ENCODE peak calls at places on chromosomes 4 and X, in nine cellular contexts. X, I, W, S, J, B, D, K and T are unnamed samples.

GRCh38 chrX:13533726-13534125 is 35.7 kb upstream of the EGFL6 start:
- DNase-seq in X (no peak), I (no peak), W (peak; percentile 26), S (no peak), J (peak; percentile 70), B (peak; percentile 24), D (peak; percentile 8), K (no peak), T (no peak)

GRCh38 chrX:153767674-153768055 is 3.6 kb downstream of the PLXNB3 start:
- DNase-seq in X (no peak), I (peak; percentile 27), W (no peak), S (no peak), J (no peak), B (no peak), D (no peak), K (no peak), T (peak; percentile 27)

GRCh38 chr4:2318885-2319284 is 57.0 kb upstream of the MXD4 start:
- DNase-seq in X (no peak), I (no peak), W (no peak), S (no peak), J (no peak), B (no peak), D (no peak), K (no peak), T (no peak)

GRCh38 chrX:110277609-110278008 is 40.3 kb downstream of the AMMECR1 start:
- DNase-seq in X (no peak), I (no peak), W (no peak), S (no peak), J (no peak), B (no peak), D (no peak), K (no peak), T (no peak)

GRCh38 chr4:127601029-127601428 is 31.7 kb upstream of the INTU start:
- DNase-seq in X (no peak), I (no peak), W (peak; percentile 5), S (no peak), J (no peak), B (peak; percentile 43), D (peak; percentile 2), K (no peak), T (no peak)

GRCh38 chrX:123871309-123871708 is 11.5 kb downstream of the XIAP start:
- DNase-seq in X (no peak), I (no peak), W (no peak), S (no peak), J (no peak), B (no peak), D (no peak), K (no peak), T (no peak)

GRCh38 chrX:40148439-40149285 is 50.9 kb upstream of the BCOR start:
- DNase-seq in X (no peak), I (peak; percentile 59), W (no peak), S (peak; percentile 45), J (no peak), B (no peak), D (no peak), K (no peak), T (peak; percentile 56)

GRCh38 chr4:158535130-158535614 is 13.5 kb downstream of the RXFP1 start:
- DNase-seq in X (no peak), I (no peak), W (peak; percentile 87), S (no peak), J (peak; percentile 70), B (peak; percentile 80), D (peak; percentile 84), K (peak; percentile 4), T (no peak)

GRCh38 chr4:174358823-174359222 is 75.1 kb downstream of the CEP44 start:
- DNase-seq in X (no peak), I (no peak), W (peak; percentile 81), S (no peak), J (peak; percentile 88), B (peak; percentile 67), D (peak; percentile 77), K (peak; percentile 4), T (no peak)

GRCh38 chr4:160224049-160224448 is 1121.2 kb downstream of the RAPGEF2 start:
- DNase-seq in X (no peak), I (no peak), W (no peak), S (no peak), J (no peak), B (no peak), D (no peak), K (no peak), T (no peak)

GRCh38 chr4:142474398-142475087 is 371.6 kb downstream of the INPP4B start:
- DNase-seq in X (no peak), I (no peak), W (peak; percentile 26), S (no peak), J (peak; percentile 95), B (peak; percentile 9), D (peak; percentile 22), K (peak; percentile 53), T (no peak)

DNA sequence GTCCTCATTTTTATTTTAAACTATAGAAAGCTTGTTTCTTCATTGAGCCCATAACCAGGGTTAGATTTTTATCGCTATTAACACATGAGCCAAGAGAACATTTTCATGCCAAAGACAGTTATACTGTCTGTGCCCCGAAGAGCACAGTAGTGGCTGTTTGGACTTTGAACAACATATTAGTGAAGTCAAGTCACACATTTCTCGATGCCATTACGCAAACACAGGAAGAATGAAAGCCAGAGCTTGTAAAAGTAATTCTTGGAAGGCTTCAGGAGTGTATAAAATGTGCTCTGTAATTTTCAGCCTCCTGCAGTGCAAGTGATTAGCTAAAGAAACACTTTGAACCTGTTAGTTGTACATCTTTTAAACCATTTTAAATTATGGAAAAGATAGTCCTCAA is 590.6 kb upstream of the PITX2 start:
- DNase-seq in X (peak; percentile 1), I (no peak), W (no peak), S (no peak), J (no peak), B (no peak), D (no peak), K (no peak), T (no peak)
- H4K20me1 ChIP-seq in X (no peaks in the 10 kb centered on the region), I (no peaks in the 10 kb centered on the region), W (no peaks in the 10 kb centered on the region), S (no peaks in the 10 kb centered on the region), J (no peaks in the 10 kb centered on the region), B (no peaks in the 10 kb centered on the region), D (no peaks in the 10 kb centered on the region), K (no peaks in the 10 kb centered on the region), T (no peaks in the 10 kb centered on the region)

GRCh38 chr4:13627606-13628301 is at the start of gene BOD1L1:
- DNase-seq in X (peak; percentile 90), I (peak; percentile 92), W (peak; percentile 91), S (peak; percentile 94), J (peak; percentile 90), B (peak; percentile 89), D (peak; percentile 85), K (peak; percentile 85), T (peak; percentile 91)

GRCh38 chr4:13626492-13627184 is 887 bp downstream of the BOD1L1 start:
- DNase-seq in X (no peak), I (no peak), W (peak; percentile 3), S (no peak), J (peak; percentile 25), B (no peak), D (no peak), K (no peak), T (no peak)

GRCh38 chr4:13627185-13627605 is 330 bp downstream of the BOD1L1 start:
- DNase-seq in X (no peak), I (no peak), W (peak; percentile 19), S (peak; percentile 42), J (no peak), B (no peak), D (no peak), K (no peak), T (peak; percentile 31)
- H4K20me1 ChIP-seq in X (peaks cover 4% of the 10 kb centered on the region), I (peaks cover 28% of the 10 kb centered on the region), W (no peaks in the 10 kb centered on the region), S (peaks cover 9% of the 10 kb centered on the region), J (no peaks in the 10 kb centered on the region), B (no peaks in the 10 kb centered on the region), D (peaks cover 24% of the 10 kb centered on the region), K (no peaks in the 10 kb centered on the region), T (no peaks in the 10 kb centered on the region)

DNA sequence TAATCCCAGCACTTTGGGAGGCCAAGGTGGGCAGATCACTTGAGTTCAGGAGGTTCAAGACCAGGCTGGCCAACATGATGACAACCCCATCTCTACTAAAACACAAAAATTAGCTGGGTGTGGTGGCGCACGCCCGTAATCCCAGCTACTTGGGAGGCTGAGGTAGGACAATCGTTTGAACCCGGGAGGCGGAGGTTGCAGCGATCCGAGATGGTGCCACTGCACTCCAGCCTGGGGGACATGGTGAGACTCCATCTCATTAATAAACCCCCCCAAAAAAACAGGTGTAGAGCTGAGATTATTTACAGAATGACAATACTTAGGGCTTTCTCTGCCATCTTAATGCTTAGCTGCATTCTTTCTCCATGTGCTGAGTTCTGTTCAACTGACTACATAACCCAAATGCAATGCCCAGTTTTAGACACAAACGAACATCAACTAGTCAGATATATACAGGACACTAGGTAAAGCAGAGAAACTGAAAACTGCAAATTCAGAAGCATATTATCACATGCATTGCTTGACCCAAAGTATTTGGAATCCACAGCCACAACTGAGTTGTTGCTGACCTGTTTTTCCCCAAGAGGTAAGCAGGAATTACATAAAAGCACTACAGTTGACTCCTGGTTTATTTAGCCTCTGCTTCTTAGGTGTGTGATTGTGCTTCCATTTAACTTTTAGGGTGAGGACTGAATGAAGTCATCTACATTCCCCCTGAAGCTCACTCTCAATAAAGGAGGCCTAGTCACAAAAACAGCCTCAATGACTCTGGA is 12.1 kb downstream of the RBMX start:
- DNase-seq in X (no peak), I (no peak), W (no peak), S (no peak), J (no peak), B (no peak), D (no peak), K (no peak), T (no peak)
- H4K20me1 ChIP-seq in X (peaks cover 6% of the 10 kb centered on the region), I (peaks cover 69% of the 10 kb centered on the region), W (no peaks in the 10 kb centered on the region), S (peaks cover 12% of the 10 kb centered on the region), J (no peaks in the 10 kb centered on the region), B (peaks cover 18% of the 10 kb centered on the region), D (peaks cover 46% of the 10 kb centered on the region), K (peaks cover 34% of the 10 kb centered on the region), T (no peaks in the 10 kb centered on the region)

GRCh38 chr4:6279582-6280289 is 10.1 kb downstream of the WFS1 start:
- DNase-seq in X (no peak), I (no peak), W (no peak), S (no peak), J (no peak), B (no peak), D (no peak), K (no peak), T (no peak)

GRCh38 chr4:6277935-6278800 is 8.5 kb downstream of the WFS1 start:
- DNase-seq in X (no peak), I (no peak), W (peak; percentile 3), S (no peak), J (no peak), B (peak; percentile 6), D (no peak), K (no peak), T (no peak)

GRCh38 chr4:6277139-6277802 is 7.6 kb downstream of the WFS1 start:
- DNase-seq in X (peak; percentile 47), I (no peak), W (no peak), S (no peak), J (no peak), B (no peak), D (no peak), K (no peak), T (no peak)

GRCh38 chr4:6280365-6280996 is 10.8 kb downstream of the WFS1 start:
- DNase-seq in X (no peak), I (no peak), W (no peak), S (no peak), J (peak; percentile 43), B (no peak), D (no peak), K (no peak), T (no peak)

DNA sequence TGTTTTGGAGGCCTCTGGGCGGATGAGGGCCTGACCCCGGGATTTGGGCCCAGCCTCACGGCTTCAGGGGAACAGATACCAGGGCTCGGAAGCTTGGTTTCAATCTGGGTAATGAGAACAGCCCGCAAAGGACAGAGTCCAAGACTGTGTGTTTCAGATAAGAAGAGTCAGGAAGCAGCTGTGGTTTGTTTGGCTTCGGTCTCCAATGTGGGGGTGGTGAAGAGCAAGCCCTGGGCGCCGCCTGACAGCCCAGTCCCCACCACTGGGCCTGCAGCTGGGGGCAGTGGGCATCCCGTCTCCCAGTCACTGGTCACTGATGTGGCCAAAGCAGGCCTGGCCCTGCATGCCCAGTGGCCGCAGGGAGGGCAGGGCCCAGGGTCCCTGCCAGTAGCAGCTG is 9.1 kb downstream of the WFS1 start:
- DNase-seq in X (peak; percentile 73), I (peak; percentile 76), W (peak; percentile 79), S (no peak), J (no peak), B (peak; percentile 65), D (peak; percentile 68), K (no peak), T (no peak)
- H4K20me1 ChIP-seq in X (peaks cover 4% of the 10 kb centered on the region), I (peaks cover 2% of the 10 kb centered on the region), W (no peaks in the 10 kb centered on the region), S (peaks cover 1% of the 10 kb centered on the region), J (no peaks in the 10 kb centered on the region), B (peaks cover 78% of the 10 kb centered on the region), D (peaks cover 97% of the 10 kb centered on the region), K (no peaks in the 10 kb centered on the region), T (peaks cover 3% of the 10 kb centered on the region)